ENCODE peak calls at places on chromosomes 16 and 17, in five cellular contexts. One of them, this sample, is unnamed.

GRCh38 chr17:63190821-63191220 is 224.8 kb downstream of the TANC2 start:
- DNase-seq in HT1080: no peak
- DNase-seq in Kasumi-1: no peak
- DNase-seq in erythroblast: no peak
- DNase-seq in progenitor cell of endocrine pancreas: no peak
- DNase-seq in this sample: no peak

GRCh38 chr17:37506678-37507077 is 17.0 kb downstream of the DUSP14 start:
- DNase-seq in progenitor cell of endocrine pancreas: no peak
- DNase-seq in Kasumi-1: peak; percentile 37
- DNase-seq in erythroblast: peak; percentile 35
- DNase-seq in HT1080: peak; percentile 51
- DNase-seq in this sample: peak; percentile 12

GRCh38 chr16:53642094-53642493 is 61.6 kb downstream of the RPGRIP1L start:
- DNase-seq in HT1080: no peak
- DNase-seq in erythroblast: no peak
- DNase-seq in progenitor cell of endocrine pancreas: no peak
- DNase-seq in Kasumi-1: no peak
- DNase-seq in this sample: no peak

GRCh38 chr16:84065536-84066132 is 23.0 kb upstream of the SLC38A8 start:
- DNase-seq in progenitor cell of endocrine pancreas: peak; percentile 26
- DNase-seq in Kasumi-1: peak; percentile 60
- DNase-seq in erythroblast: peak; percentile 54
- DNase-seq in HT1080: peak; percentile 41
- DNase-seq in this sample: no peak

GRCh38 chr17:8300629-8301242 is 5.5 kb upstream of the SLC25A35 start:
- DNase-seq in progenitor cell of endocrine pancreas: peak; percentile 35
- DNase-seq in Kasumi-1: peak; percentile 47
- DNase-seq in erythroblast: peak; percentile 68
- DNase-seq in HT1080: peak; percentile 46
- DNase-seq in this sample: peak; percentile 68

GRCh38 chr17:35368086-35368824 is 5.2 kb downstream of the SLFN11 start:
- DNase-seq in erythroblast: no peak
- DNase-seq in HT1080: no peak
- DNase-seq in Kasumi-1: peak; percentile 53
- DNase-seq in progenitor cell of endocrine pancreas: no peak
- DNase-seq in this sample: peak; percentile 33

GRCh38 chr17:48541574-48542113 is 3.3 kb downstream of the HOXB2 start:
- DNase-seq in erythroblast: peak; percentile 68
- DNase-seq in Kasumi-1: no peak
- DNase-seq in HT1080: peak; percentile 73
- DNase-seq in progenitor cell of endocrine pancreas: no peak
- DNase-seq in this sample: no peak

GRCh38 chr17:57875109-57876022 is 25.5 kb upstream of the MRPS23 start:
- DNase-seq in progenitor cell of endocrine pancreas: peak; percentile 59
- DNase-seq in Kasumi-1: peak; percentile 63
- DNase-seq in erythroblast: no peak
- DNase-seq in HT1080: peak; percentile 99
- DNase-seq in this sample: no peak

GRCh38 chr16:66447491-66447890 is 20.4 kb downstream of the BEAN1 start:
- DNase-seq in erythroblast: no peak
- DNase-seq in HT1080: no peak
- DNase-seq in progenitor cell of endocrine pancreas: no peak
- DNase-seq in Kasumi-1: no peak
- DNase-seq in this sample: no peak

GRCh38 chr16:86825631-86826030 is 247.3 kb downstream of the FOXL1 start:
- DNase-seq in HT1080: no peak
- DNase-seq in Kasumi-1: no peak
- DNase-seq in progenitor cell of endocrine pancreas: no peak
- DNase-seq in erythroblast: no peak
- DNase-seq in this sample: no peak

GRCh38 chr16:31452631-31453106 is 6.6 kb upstream of the ARMC5 start:
- DNase-seq in progenitor cell of endocrine pancreas: no peak
- DNase-seq in erythroblast: no peak
- DNase-seq in Kasumi-1: no peak
- DNase-seq in HT1080: peak; percentile 85
- DNase-seq in this sample: no peak